ENCODE peak calls at places on chromosomes 5 and 9, in six cellular contexts. One of them, this sample, is unnamed.

GRCh38 chr5:152246401-152246800 is 158.7 kb downstream of the NMUR2 start:
- DNase-seq in iPS-NIHi11: peak
- DNase-seq in sciatic nerve: no peak
- DNase-seq in GM04503: no peak
- DNase-seq in HuH-7.5: no peak
- DNase-seq in HTR-8/SVneo: no peak
- DNase-seq in this sample: no peak

GRCh38 chr9:69172895-69173294 is 1.2 kb upstream of the TJP2 start:
- DNase-seq in iPS-NIHi11: no peak
- DNase-seq in sciatic nerve: no peak
- DNase-seq in GM04503: no peak
- DNase-seq in HuH-7.5: no peak
- DNase-seq in HTR-8/SVneo: no peak
- DNase-seq in this sample: no peak

GRCh38 chr5:122723606-122724352 is 51.1 kb upstream of the SNX2 start:
- DNase-seq in sciatic nerve: no peak
- DNase-seq in HTR-8/SVneo: no peak
- DNase-seq in HuH-7.5: no peak
- DNase-seq in iPS-NIHi11: no peak
- DNase-seq in GM04503: peak
- DNase-seq in this sample: no peak

GRCh38 chr9:95901506-95901905 is 26.0 kb downstream of the ERCC6L2 start:
- DNase-seq in sciatic nerve: no peak
- DNase-seq in HuH-7.5: no peak
- DNase-seq in GM04503: no peak
- DNase-seq in iPS-NIHi11: peak
- DNase-seq in HTR-8/SVneo: no peak
- DNase-seq in this sample: no peak

GRCh38 chr9:10704720-10705119 is 91.9 kb upstream of the PTPRD start:
- DNase-seq in HTR-8/SVneo: no peak
- DNase-seq in HuH-7.5: no peak
- DNase-seq in sciatic nerve: no peak
- DNase-seq in iPS-NIHi11: no peak
- DNase-seq in GM04503: no peak
- DNase-seq in this sample: no peak

GRCh38 chr9:36847781-36848673 is 186.0 kb downstream of the PAX5 start:
- DNase-seq in HuH-7.5: no peak
- DNase-seq in GM04503: no peak
- DNase-seq in iPS-NIHi11: peak
- DNase-seq in sciatic nerve: no peak
- DNase-seq in HTR-8/SVneo: no peak
- DNase-seq in this sample: no peak

GRCh38 chr9:15244001-15244441 is 63.0 kb downstream of the TTC39B start:
- DNase-seq in sciatic nerve: no peak
- DNase-seq in GM04503: no peak
- DNase-seq in HTR-8/SVneo: no peak
- DNase-seq in iPS-NIHi11: no peak
- DNase-seq in HuH-7.5: no peak
- DNase-seq in this sample: no peak

GRCh38 chr9:4879098-4879497 is 86.4 kb downstream of the RCL1 start:
- DNase-seq in GM04503: no peak
- DNase-seq in sciatic nerve: no peak
- DNase-seq in HTR-8/SVneo: no peak
- DNase-seq in iPS-NIHi11: no peak
- DNase-seq in HuH-7.5: no peak
- DNase-seq in this sample: no peak

GRCh38 chr9:6766606-6767005 is 8.8 kb downstream of the KDM4C start:
- DNase-seq in GM04503: no peak
- DNase-seq in HuH-7.5: no peak
- DNase-seq in iPS-NIHi11: no peak
- DNase-seq in HTR-8/SVneo: no peak
- DNase-seq in sciatic nerve: no peak
- DNase-seq in this sample: no peak

GRCh38 chr9:126131066-126132010 is 195.3 kb upstream of the MVB12B start:
- DNase-seq in iPS-NIHi11: no peak
- DNase-seq in GM04503: no peak
- DNase-seq in HuH-7.5: no peak
- DNase-seq in HTR-8/SVneo: no peak
- DNase-seq in sciatic nerve: peak
- DNase-seq in this sample: peak

GRCh38 chr5:57703726-57704125 is 221.1 kb upstream of the ACTBL2 start:
- DNase-seq in GM04503: no peak
- DNase-seq in sciatic nerve: no peak
- DNase-seq in HTR-8/SVneo: no peak
- DNase-seq in iPS-NIHi11: no peak
- DNase-seq in HuH-7.5: no peak
- DNase-seq in this sample: no peak

GRCh38 chr9:114235113-114235589 is 79.8 kb downstream of the COL27A1 start:
- DNase-seq in sciatic nerve: no peak
- DNase-seq in iPS-NIHi11: peak
- DNase-seq in HTR-8/SVneo: no peak
- DNase-seq in GM04503: no peak
- DNase-seq in HuH-7.5: no peak
- DNase-seq in this sample: no peak

GRCh38 chr5:171407234-171407633 is 12.2 kb upstream of the FGF18 start:
- DNase-seq in HTR-8/SVneo: no peak
- DNase-seq in GM04503: no peak
- DNase-seq in HuH-7.5: no peak
- DNase-seq in sciatic nerve: no peak
- DNase-seq in iPS-NIHi11: no peak
- DNase-seq in this sample: no peak

GRCh38 chr5:6601271-6601670 is 31.6 kb downstream of the NSUN2 start:
- DNase-seq in HuH-7.5: no peak
- DNase-seq in HTR-8/SVneo: no peak
- DNase-seq in GM04503: no peak
- DNase-seq in sciatic nerve: no peak
- DNase-seq in iPS-NIHi11: no peak
- DNase-seq in this sample: no peak

GRCh38 chr5:3429962-3430361 is 165.7 kb upstream of the IRX1 start:
- DNase-seq in HTR-8/SVneo: no peak
- DNase-seq in HuH-7.5: no peak
- DNase-seq in sciatic nerve: no peak
- DNase-seq in GM04503: no peak
- DNase-seq in iPS-NIHi11: no peak
- DNase-seq in this sample: no peak

GRCh38 chr5:75566710-75567309 is 44.4 kb upstream of the ANKDD1B start:
- DNase-seq in sciatic nerve: no peak
- DNase-seq in GM04503: peak
- DNase-seq in iPS-NIHi11: peak
- DNase-seq in HTR-8/SVneo: peak
- DNase-seq in HuH-7.5: no peak
- DNase-seq in this sample: no peak

GRCh38 chr9:122386316-122386872 is 15.6 kb downstream of the PTGS1 start:
- DNase-seq in GM04503: no peak
- DNase-seq in HTR-8/SVneo: no peak
- DNase-seq in sciatic nerve: no peak
- DNase-seq in HuH-7.5: no peak
- DNase-seq in iPS-NIHi11: no peak
- DNase-seq in this sample: peak

GRCh38 chr9:70465904-70466303 is 51.4 kb upstream of the KLF9 start:
- DNase-seq in GM04503: no peak
- DNase-seq in iPS-NIHi11: no peak
- DNase-seq in sciatic nerve: no peak
- DNase-seq in HTR-8/SVneo: no peak
- DNase-seq in HuH-7.5: no peak
- DNase-seq in this sample: no peak

GRCh38 chr9:129316281-129317030 is 138.4 kb upstream of the IER5L start:
- DNase-seq in sciatic nerve: peak
- DNase-seq in iPS-NIHi11: no peak
- DNase-seq in HuH-7.5: no peak
- DNase-seq in GM04503: no peak
- DNase-seq in HTR-8/SVneo: no peak
- DNase-seq in this sample: peak

GRCh38 chr5:107985144-107985543 is 314.4 kb upstream of the EFNA5 start:
- DNase-seq in HuH-7.5: no peak
- DNase-seq in sciatic nerve: no peak
- DNase-seq in HTR-8/SVneo: no peak
- DNase-seq in iPS-NIHi11: no peak
- DNase-seq in GM04503: no peak
- DNase-seq in this sample: no peak

GRCh38 chr5:145989428-145989827 is 53.0 kb downstream of the SH3RF2 start:
- DNase-seq in HTR-8/SVneo: no peak
- DNase-seq in GM04503: no peak
- DNase-seq in HuH-7.5: no peak
- DNase-seq in sciatic nerve: no peak
- DNase-seq in iPS-NIHi11: no peak
- DNase-seq in this sample: no peak

GRCh38 chr9:127256324-127256723 is 8.2 kb upstream of the GARNL3 start:
- DNase-seq in iPS-NIHi11: no peak
- DNase-seq in sciatic nerve: no peak
- DNase-seq in GM04503: no peak
- DNase-seq in HTR-8/SVneo: no peak
- DNase-seq in HuH-7.5: no peak
- DNase-seq in this sample: no peak

GRCh38 chr9:35906923-35907699 is 1.1 kb downstream of the HRCT1 start:
- DNase-seq in iPS-NIHi11: no peak
- DNase-seq in GM04503: peak
- DNase-seq in HTR-8/SVneo: no peak
- DNase-seq in sciatic nerve: no peak
- DNase-seq in HuH-7.5: no peak
- DNase-seq in this sample: no peak

GRCh38 chr9:133681658-133682306 is 45.6 kb downstream of the DBH start:
- DNase-seq in HuH-7.5: no peak
- DNase-seq in HTR-8/SVneo: no peak
- DNase-seq in iPS-NIHi11: no peak
- DNase-seq in GM04503: no peak
- DNase-seq in sciatic nerve: no peak
- DNase-seq in this sample: no peak

This sample was measured in mesenteric fat pad.